ENCODE peak calls at places on chromosomes 7 and 10, in five cellular contexts. E is right cardiac atrium; Q is astrocyte of the spinal cord; M is activated T-helper 1 cell treated with anti-CD3 and anti-CD28 coated beads, Interleukin-12 subunit alpha, Interleukin-12 subunit beta, Interleukin-2, Interleukin-4 antibody, amounts not matched to agents 30 ng/mL and 10 ng/mL and 1 ng/mL, durations not matched to agents 14 hours and 24 hours and 36 hours; N is GM20000. Z is an unnamed sample.

GRCh38 chr10:11919271-11919670 is 96.1 kb downstream of the PROSER2 start:
- DNase-seq in Q (no peak), N (no peak), M (no peak), E (no peak), Z (no peak)

GRCh38 chr10:131708225-131708624 is 192.6 kb upstream of the PPP2R2D start:
- DNase-seq in Q (no peak), N (no peak), M (no peak), E (no peak), Z (peak)

GRCh38 chr7:8724080-8724718 is 290.8 kb downstream of the NXPH1 start:
- DNase-seq in E (no peak), M (peak), N (peak), Q (no peak), Z (peak)

GRCh38 chr7:17638727-17639126 is 301.6 kb downstream of the SNX13 start:
- DNase-seq in Q (no peak), M (no peak), N (no peak), E (no peak), Z (no peak)

GRCh38 chr10:124586142-124586541 is 124.5 kb downstream of the LHPP start:
- DNase-seq in E (no peak), M (no peak), Q (no peak), N (no peak), Z (no peak)

GRCh38 chr10:4079796-4080195 is 294.8 kb upstream of the KLF6 start:
- DNase-seq in N (no peak), E (no peak), M (no peak), Q (no peak), Z (no peak)

GRCh38 chr10:89466599-89467035 is 52.2 kb downstream of the IFIT5 start:
- DNase-seq in E (no peak), N (peak), Q (peak), M (no peak), Z (peak)

GRCh38 chr7:44750921-44751571 is 2.4 kb downstream of the ZMIZ2 start:
- DNase-seq in N (peak), Q (no peak), E (no peak), M (peak), Z (peak)

GRCh38 chr10:11270135-11270857 is 252.6 kb downstream of the CELF2 start:
- DNase-seq in Q (peak), M (peak), N (peak), E (peak), Z (peak)